ENCODE peak calls at places on chromosomes 16 and 17, in nine cellular contexts. T, I, B, H, W, V, E, M and K are unnamed samples.
A peak's percentile ranks its signal among the peaks of the same experiment; 100 is the strongest.

GRCh38 chr16:27508476-27508875 is 41.2 kb downstream of the GTF3C1 start:
- DNase-seq in T (no peak), I (no peak), B (no peak), H (no peak), W (no peak), V (no peak), E (no peak), M (no peak), K (no peak)

GRCh38 chr17:10729334-10730193 is at the start of gene TMEM220:
- DNase-seq in T (peak; percentile 87), I (peak; percentile 48), B (peak; percentile 10), H (peak; percentile 82), W (no peak), V (no peak), E (peak; percentile 79), M (peak; percentile 91), K (peak; percentile 89)

GRCh38 chr16:88684569-88685155 is 1.6 kb downstream of the SNAI3 start:
- DNase-seq in T (peak; percentile 39), I (no peak), B (no peak), H (no peak), W (no peak), V (no peak), E (no peak), M (no peak), K (no peak)

GRCh38 chr16:57470683-57471082 is 8.2 kb downstream of the POLR2C start:
- DNase-seq in T (peak; percentile 45), I (no peak), B (no peak), H (peak; percentile 48), W (no peak), V (no peak), E (peak; percentile 50), M (peak; percentile 19), K (peak; percentile 51)

GRCh38 chr16:57534337-57534880 is 2.0 kb downstream of the CCDC102A start:
- DNase-seq in T (no peak), I (no peak), B (no peak), H (no peak), W (no peak), V (no peak), E (no peak), M (peak; percentile 18), K (no peak)

GRCh38 chr16:27723711-27724490 is 174.0 kb downstream of the KATNIP start:
- DNase-seq in T (no peak), I (no peak), B (no peak), H (no peak), W (no peak), V (no peak), E (no peak), M (no peak), K (no peak)

GRCh38 chr17:17463821-17464220 is 13.0 kb upstream of the MED9 start:
- DNase-seq in T (no peak), I (no peak), B (no peak), H (no peak), W (no peak), V (no peak), E (no peak), M (no peak), K (no peak)

GRCh38 chr17:51036084-51036483 is 84.6 kb downstream of the SPAG9 start:
- DNase-seq in T (no peak), I (no peak), B (no peak), H (no peak), W (no peak), V (no peak), E (no peak), M (no peak), K (no peak)

GRCh38 chr17:72730091-72730490 is 362.4 kb downstream of the SLC39A11 start:
- DNase-seq in T (no peak), I (no peak), B (no peak), H (no peak), W (no peak), V (no peak), E (peak; percentile 77), M (no peak), K (peak; percentile 39)

GRCh38 chr16:89404561-89404960 is 85.8 kb downstream of the ANKRD11 start:
- DNase-seq in T (no peak), I (no peak), B (no peak), H (no peak), W (no peak), V (no peak), E (no peak), M (no peak), K (no peak)

GRCh38 chr17:67461228-67461780 is 84.2 kb downstream of the PITPNC1 start:
- DNase-seq in T (no peak), I (no peak), B (no peak), H (no peak), W (no peak), V (no peak), E (no peak), M (peak; percentile 22), K (no peak)

GRCh38 chr17:75771334-75772281 is 6.6 kb upstream of the GALK1 start:
- DNase-seq in T (no peak), I (no peak), B (no peak), H (peak; percentile 50), W (no peak), V (no peak), E (peak; percentile 26), M (peak; percentile 32), K (peak; percentile 49)

GRCh38 chr16:25340973-25341372 is 83.3 kb upstream of the ZKSCAN2 start:
- DNase-seq in T (no peak), I (no peak), B (no peak), H (no peak), W (no peak), V (peak; percentile 10), E (no peak), M (no peak), K (no peak)

GRCh38 chr16:4659363-4660353 is 33.7 kb upstream of the NUDT16L1 start:
- DNase-seq in T (no peak), I (no peak), B (no peak), H (no peak), W (no peak), V (no peak), E (no peak), M (no peak), K (no peak)

GRCh38 chr16:28010671-28011070 is 52.8 kb downstream of the GSG1L start:
- DNase-seq in T (no peak), I (no peak), B (no peak), H (no peak), W (no peak), V (no peak), E (no peak), M (no peak), K (no peak)

GRCh38 chr16:67247698-67248400 is 568 bp upstream of the FHOD1 start:
- DNase-seq in T (no peak), I (no peak), B (peak; percentile 10), H (peak; percentile 35), W (no peak), V (peak; percentile 30), E (no peak), M (no peak), K (no peak)

GRCh38 chr17:48384164-48384563 is 45.9 kb downstream of the SKAP1 start:
- DNase-seq in T (no peak), I (no peak), B (no peak), H (no peak), W (no peak), V (no peak), E (no peak), M (no peak), K (no peak)
- H3K4me2 ChIP-seq in T (no peak overlapping the region), I (no peak overlapping the region), B (no peak overlapping the region), H (no peak overlapping the region), W (no peak overlapping the region), V (no peak overlapping the region), E (no peak overlapping the region), M (no peak overlapping the region), K (no peak overlapping the region)

DNA sequence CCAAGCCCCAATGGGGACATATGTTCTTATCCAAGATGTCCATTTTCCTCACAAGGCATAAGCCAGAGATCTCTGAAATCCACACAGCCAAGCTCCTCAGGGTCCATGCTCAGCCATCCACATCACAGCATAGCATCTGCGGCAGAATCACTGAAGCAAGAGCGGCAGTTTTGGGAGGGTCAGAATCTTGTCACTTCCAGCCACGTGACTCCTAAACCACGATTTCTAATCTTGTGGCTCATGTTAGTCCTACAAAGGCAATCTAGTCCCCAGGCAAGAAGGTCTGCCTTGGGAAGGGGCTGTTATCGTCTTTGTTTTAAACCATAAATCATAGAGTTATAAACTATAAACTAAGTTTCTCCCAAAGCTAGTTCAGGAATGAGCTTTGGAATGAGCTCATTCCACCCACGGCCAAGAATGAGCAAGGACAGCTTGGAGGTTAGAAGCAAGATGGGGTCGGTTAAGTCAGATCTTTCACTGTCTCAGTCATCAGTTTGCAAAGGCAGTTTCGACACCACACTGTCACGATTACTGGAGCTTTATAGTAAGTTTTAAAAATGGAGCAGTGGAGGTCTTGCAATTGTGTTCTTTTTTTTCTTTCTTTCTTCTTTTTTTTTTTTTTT is 20.8 kb upstream of the DNAH17 start:
- DNase-seq in T (no peak), I (no peak), B (no peak), H (peak; percentile 80), W (no peak), V (no peak), E (peak; percentile 39), M (no peak), K (no peak)
- H3K4me1 ChIP-seq in T (no peaks in the 10 kb centered on the region), I (peaks cover 74% of the 10 kb centered on the region), B (no peaks in the 10 kb centered on the region), H (peaks cover 11% of the 10 kb centered on the region), W (peaks cover 6% of the 10 kb centered on the region), V (no peaks in the 10 kb centered on the region), E (peaks cover 3% of the 10 kb centered on the region), M (peaks cover 7% of the 10 kb centered on the region), K (peaks cover 4% of the 10 kb centered on the region)

GRCh38 chr17:4068918-4069317 is 73.9 kb downstream of the ZZEF1 start:
- DNase-seq in T (no peak), I (no peak), B (no peak), H (no peak), W (no peak), V (no peak), E (no peak), M (no peak), K (no peak)

GRCh38 chr17:4073983-4074830 is 68.6 kb downstream of the ZZEF1 start:
- DNase-seq in T (no peak), I (no peak), B (peak; percentile 81), H (peak; percentile 8), W (no peak), V (no peak), E (no peak), M (no peak), K (no peak)

GRCh38 chr17:4074831-4075495 is 67.9 kb downstream of the ZZEF1 start:
- DNase-seq in T (peak; percentile 61), I (peak; percentile 56), B (peak; percentile 73), H (peak; percentile 44), W (peak; percentile 27), V (peak; percentile 21), E (peak; percentile 55), M (no peak), K (peak; percentile 61)

GRCh38 chr17:4072487-4073157 is 70.2 kb downstream of the ZZEF1 start:
- DNase-seq in T (no peak), I (no peak), B (no peak), H (peak; percentile 84), W (no peak), V (no peak), E (peak; percentile 63), M (no peak), K (no peak)
- H3K4me2 ChIP-seq in T (no peak overlapping the region), I (no peak overlapping the region), B (no peak overlapping the region), H (no peak overlapping the region), W (no peak overlapping the region), V (no peak overlapping the region), E (no peak overlapping the region), M (no peak overlapping the region), K (no peak overlapping the region)

DNA sequence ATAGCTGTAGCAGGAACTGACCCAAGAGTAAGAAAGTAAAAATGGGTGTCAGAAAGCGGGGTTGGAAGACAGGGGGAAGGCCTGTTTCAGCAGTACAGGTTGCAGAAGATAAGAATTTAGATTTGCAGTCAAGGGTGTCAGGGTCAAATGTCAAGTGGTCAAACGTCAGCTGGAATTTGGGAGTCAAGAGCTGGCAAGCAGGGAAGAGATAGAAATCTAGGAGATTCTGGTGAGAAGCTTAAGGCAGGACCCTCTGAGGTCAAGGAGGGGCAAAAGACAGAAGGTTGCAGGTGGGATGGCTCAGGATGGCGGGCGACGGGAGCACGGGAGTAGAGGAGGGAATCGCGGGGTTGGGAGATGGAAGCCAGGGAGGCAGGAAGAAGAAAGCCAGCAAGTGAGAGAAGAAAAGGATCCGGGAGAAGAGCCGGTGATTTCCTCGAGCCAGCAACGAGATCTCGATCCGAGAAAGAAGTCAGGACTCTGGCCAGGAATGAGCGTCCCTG is 335 bp downstream of the SLC25A35 start:
- DNase-seq in T (no peak), I (no peak), B (no peak), H (no peak), W (no peak), V (no peak), E (no peak), M (no peak), K (no peak)
- H3K4me1 ChIP-seq in T (peaks cover 16% of the 10 kb centered on the region), I (peaks cover 16% of the 10 kb centered on the region), B (peaks cover 3% of the 10 kb centered on the region), H (peaks cover 5% of the 10 kb centered on the region), W (peaks cover 34% of the 10 kb centered on the region), V (peaks cover 39% of the 10 kb centered on the region), E (peaks cover 7% of the 10 kb centered on the region), M (no peaks in the 10 kb centered on the region), K (peaks cover 6% of the 10 kb centered on the region)